ENCODE peak calls at places on chromosome 12, in seven cellular contexts. V is trophoblast cell; S is MM.1S; L is psoas muscle; P is left ventricle myocardium inferior; Y is CD8-positive, alpha-beta T cell; E is aorta. W is an unnamed sample.

GRCh38 chr12:78929075-78929418 is 64.5 kb downstream of the SYT1 start:
- DNase-seq in V (peak; percentile 56), S (no peak), L (no peak), P (no peak), Y (no peak), E (no peak), W (no peak)

GRCh38 chr12:104498211-104498801 is 41.6 kb downstream of the CHST11 start:
- DNase-seq in V (no peak), S (no peak), L (no peak), P (no peak), Y (no peak), E (no peak), W (no peak)

GRCh38 chr12:7439579-7440505 is 4.1 kb downstream of the CD163L1 start:
- DNase-seq in V (peak; percentile 82), S (no peak), L (no peak), P (no peak), Y (peak; percentile 64), E (peak; percentile 75), W (no peak)

GRCh38 chr12:48366131-48366530 is 15.4 kb upstream of the ZNF641 start:
- DNase-seq in V (no peak), S (no peak), L (no peak), P (no peak), Y (no peak), E (no peak), W (no peak)

GRCh38 chr12:31118347-31118830 is 44.7 kb downstream of the DDX11 start:
- DNase-seq in V (no peak), S (no peak), L (no peak), P (no peak), Y (peak; percentile 58), E (peak; percentile 66), W (peak; percentile 57)

GRCh38 chr12:3420693-3421092 is 70.3 kb upstream of the PRMT8 start:
- DNase-seq in V (no peak), S (no peak), L (no peak), P (no peak), Y (no peak), E (no peak), W (no peak)

GRCh38 chr12:105355752-105356151 is 25.3 kb downstream of the C12orf75 start:
- DNase-seq in V (no peak), S (no peak), L (no peak), P (no peak), Y (no peak), E (no peak), W (no peak)

GRCh38 chr12:77152623-77153193 is 87.3 kb upstream of the E2F7 start:
- DNase-seq in V (peak; percentile 5), S (no peak), L (no peak), P (no peak), Y (no peak), E (no peak), W (no peak)

GRCh38 chr12:90543841-90544240 is 411.1 kb downstream of the CCER1 start:
- DNase-seq in V (no peak), S (no peak), L (no peak), P (no peak), Y (no peak), E (no peak), W (no peak)

GRCh38 chr12:90543393-90543792 is 411.6 kb downstream of the CCER1 start:
- DNase-seq in V (no peak), S (no peak), L (no peak), P (no peak), Y (no peak), E (no peak), W (no peak)

GRCh38 chr12:90548595-90548994 is 406.4 kb downstream of the CCER1 start:
- DNase-seq in V (no peak), S (no peak), L (no peak), P (no peak), Y (no peak), E (no peak), W (no peak)

GRCh38 chr12:90546511-90546910 is 408.5 kb downstream of the CCER1 start:
- DNase-seq in V (peak; percentile 54), S (no peak), L (no peak), P (no peak), Y (no peak), E (no peak), W (no peak)
- H3K4me1 ChIP-seq in V (no peaks in the 10 kb centered on the region), S (no peaks in the 10 kb centered on the region), L (no peaks in the 10 kb centered on the region), P (no peaks in the 10 kb centered on the region), Y (no peaks in the 10 kb centered on the region), E (no peaks in the 10 kb centered on the region), W (no peaks in the 10 kb centered on the region)

DNA sequence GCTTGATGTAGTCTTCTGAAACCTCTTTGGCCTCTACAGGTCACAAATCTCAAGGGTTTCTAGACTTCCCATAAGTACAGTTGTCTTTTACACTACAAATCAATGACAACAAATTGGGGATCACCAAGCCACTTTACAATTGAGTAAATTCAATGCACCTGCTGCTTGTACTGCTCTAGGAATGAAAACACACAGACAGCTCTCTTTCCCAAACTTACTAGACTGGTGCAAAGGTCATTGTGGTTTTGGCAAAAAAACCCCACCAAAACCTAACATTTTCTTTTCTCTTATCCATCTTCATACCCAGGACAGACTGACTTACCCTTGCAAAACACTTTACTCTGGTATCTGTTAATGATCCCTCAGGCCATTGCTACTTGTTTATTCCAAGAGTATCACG is 2.7 kb downstream of the M6PR start:
- DNase-seq in V (no peak), S (no peak), L (no peak), P (no peak), Y (no peak), E (no peak), W (no peak)
- H3K4me3 ChIP-seq in V (no peak overlapping the region), S (no peak overlapping the region), L (no peak overlapping the region), P (no peak overlapping the region), Y (no peak overlapping the region), E (no peak overlapping the region), W (peak overlapping the region; percentile 88)

GRCh38 chr12:9615420-9616135 is 7.9 kb upstream of the KLRB1 start:
- DNase-seq in V (no peak), S (peak; percentile 81), L (no peak), P (no peak), Y (no peak), E (no peak), W (peak; percentile 67)
- H3K4me1 ChIP-seq in V (no peaks in the 10 kb centered on the region), S (peaks cover 15% of the 10 kb centered on the region), L (no peaks in the 10 kb centered on the region), P (no peaks in the 10 kb centered on the region), Y (peaks cover 31% of the 10 kb centered on the region), E (no peaks in the 10 kb centered on the region), W (peaks cover 61% of the 10 kb centered on the region)

GRCh38 chr12:57475271-57476161 is 4.2 kb downstream of the ARHGAP9 start:
- DNase-seq in V (no peak), S (no peak), L (no peak), P (no peak), Y (no peak), E (no peak), W (no peak)

GRCh38 chr12:57474862-57475261 is 4.8 kb downstream of the ARHGAP9 start:
- DNase-seq in V (no peak), S (no peak), L (no peak), P (no peak), Y (no peak), E (no peak), W (no peak)

GRCh38 chr12:57476993-57477709 is 2.5 kb downstream of the ARHGAP9 start:
- DNase-seq in V (no peak), S (no peak), L (no peak), P (no peak), Y (peak; percentile 57), E (peak; percentile 68), W (peak; percentile 51)

GRCh38 chr12:57477710-57478681 is 1.7 kb downstream of the ARHGAP9 start:
- DNase-seq in V (peak; percentile 38), S (no peak), L (no peak), P (no peak), Y (peak; percentile 70), E (peak; percentile 73), W (peak; percentile 73)

GRCh38 chr12:57476162-57476992 is 3.3 kb downstream of the ARHGAP9 start:
- DNase-seq in V (no peak), S (no peak), L (no peak), P (no peak), Y (peak; percentile 81), E (peak; percentile 81), W (peak; percentile 72)
- H3K4me3 ChIP-seq in V (no peak overlapping the region), S (no peak overlapping the region), L (peak overlapping the region; percentile 64), P (peak overlapping the region; percentile 64), Y (peak overlapping the region; percentile 83), E (no peak overlapping the region), W (peak overlapping the region; percentile 76)

GRCh38 chr12:53074290-53074998 is 4.7 kb downstream of the SPRYD3 start:
- DNase-seq in V (no peak), S (no peak), L (no peak), P (no peak), Y (no peak), E (peak; percentile 67), W (no peak)

GRCh38 chr12:53076461-53076860 is 2.7 kb downstream of the SPRYD3 start:
- DNase-seq in V (no peak), S (no peak), L (no peak), P (no peak), Y (no peak), E (peak; percentile 26), W (no peak)

GRCh38 chr12:53074999-53075370 is 4.2 kb downstream of the SPRYD3 start:
- DNase-seq in V (no peak), S (no peak), L (no peak), P (no peak), Y (no peak), E (peak; percentile 55), W (no peak)

GRCh38 chr12:53071591-53072551 is 7.3 kb downstream of the SPRYD3 start:
- DNase-seq in V (no peak), S (no peak), L (peak; percentile 89), P (peak; percentile 87), Y (no peak), E (peak; percentile 90), W (no peak)

GRCh38 chr12:53073881-53074280 is 5.3 kb downstream of the SPRYD3 start:
- DNase-seq in V (no peak), S (no peak), L (peak; percentile 60), P (no peak), Y (no peak), E (peak; percentile 22), W (no peak)
- H3K4me1 ChIP-seq in V (peaks cover 5% of the 10 kb centered on the region), S (peaks cover 7% of the 10 kb centered on the region), L (peaks cover 33% of the 10 kb centered on the region), P (peaks cover 80% of the 10 kb centered on the region), Y (peaks cover 13% of the 10 kb centered on the region), E (peaks cover 6% of the 10 kb centered on the region), W (peaks cover 5% of the 10 kb centered on the region)

DNA sequence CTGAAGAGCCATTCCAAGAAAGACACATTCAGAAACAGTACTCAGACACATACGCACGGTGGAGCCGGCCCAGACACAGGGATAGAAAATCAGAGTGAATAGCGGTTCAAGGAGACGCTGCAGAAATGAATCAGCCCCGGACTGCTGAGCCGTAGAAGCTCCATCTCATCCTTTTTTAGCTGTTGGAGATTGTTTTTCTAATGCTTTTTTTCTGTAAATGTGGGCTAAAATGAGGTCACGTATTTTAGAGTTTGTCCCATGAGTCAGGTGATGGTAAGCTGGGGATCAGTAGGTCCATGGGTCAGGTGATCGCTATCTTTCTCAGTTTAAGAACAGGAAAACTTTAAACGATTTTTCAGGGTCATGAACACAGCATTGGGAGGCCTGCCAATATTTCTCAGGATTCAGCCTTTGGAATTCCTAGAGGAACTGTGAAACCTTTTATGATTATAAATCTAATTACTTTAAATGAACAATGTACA is 202.4 kb downstream of the ITPR2 start:
- DNase-seq in V (peak; percentile 51), S (no peak), L (no peak), P (no peak), Y (no peak), E (no peak), W (no peak)
- H3K4me3 ChIP-seq in V (no peak overlapping the region), S (no peak overlapping the region), L (no peak overlapping the region), P (peak overlapping the region; percentile 1), Y (no peak overlapping the region), E (no peak overlapping the region), W (no peak overlapping the region)